ENCODE peak calls at places on chromosomes 5 and 9, in four cellular contexts. A is A549, D is ovary, P is K562. M is an unnamed sample.

GRCh38 chr9:137046094-137046787 is at the start of gene NPDC1:
- DNase-seq in A (peak; percentile 83), D (peak; percentile 82), P (peak; percentile 91), M (peak; percentile 87)

GRCh38 chr9:69171049-69171448 is 3.0 kb upstream of the TJP2 start:
- DNase-seq in A (no peak), D (no peak), P (peak; percentile 71), M (no peak)

GRCh38 chr5:1800470-1801060 is 642 bp upstream of the NDUFS6 start:
- DNase-seq in A (peak; percentile 36), D (peak; percentile 44), P (no peak), M (no peak)

GRCh38 chr9:37972346-37972745 is 68.4 kb upstream of the SLC25A51 start:
- DNase-seq in A (no peak), D (no peak), P (no peak), M (no peak)

GRCh38 chr9:89576404-89576824 is 28.4 kb upstream of the GADD45G start:
- DNase-seq in A (peak; percentile 38), D (no peak), P (peak; percentile 15), M (no peak)

GRCh38 chr5:88952344-88952743 is 69.4 kb upstream of the MEF2C start:
- DNase-seq in A (no peak), D (no peak), P (no peak), M (no peak)

GRCh38 chr5:82538339-82539034 is 260.3 kb upstream of the RPS23 start:
- DNase-seq in A (no peak), D (no peak), P (peak; percentile 31), M (no peak)

GRCh38 chr5:126233256-126233655 is 190.0 kb upstream of the GRAMD2B start:
- DNase-seq in A (no peak), D (no peak), P (no peak), M (no peak)

GRCh38 chr5:80406980-80407734 is 707 bp upstream of the ZFYVE16 start:
- DNase-seq in A (peak; percentile 6), D (peak; percentile 68), P (no peak), M (peak; percentile 75)

GRCh38 chr9:6525326-6526040 is 112.5 kb downstream of the UHRF2 start:
- DNase-seq in A (no peak), D (no peak), P (no peak), M (no peak)

GRCh38 chr9:75589497-75589896 is 301.0 kb upstream of the PCSK5 start:
- DNase-seq in A (no peak), D (no peak), P (no peak), M (no peak)

GRCh38 chr5:72608297-72608696 is 101.1 kb upstream of the ZNF366 start:
- DNase-seq in A (no peak), D (peak; percentile 21), P (no peak), M (no peak)

DNA sequence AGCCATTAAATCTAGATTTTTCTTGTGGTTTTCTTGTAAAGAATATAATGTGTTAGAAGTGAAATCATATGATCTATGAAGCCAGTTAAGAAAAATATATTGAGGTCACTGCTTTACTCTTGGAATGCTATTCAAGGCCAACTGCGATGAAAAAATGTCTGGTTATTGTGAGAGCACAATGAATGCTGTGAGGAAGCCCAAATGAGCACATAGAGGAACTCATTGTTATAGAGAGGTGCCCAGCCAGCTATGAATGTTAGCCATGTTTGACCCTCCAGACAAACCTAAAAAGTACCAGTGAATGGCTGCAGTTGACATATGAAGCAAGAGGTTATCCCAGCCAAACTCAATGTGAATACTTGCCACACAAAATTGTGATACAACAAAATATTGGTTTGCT is 359.8 kb upstream of the FAM174A start:
- DNase-seq in A (no peak), D (no peak), P (no peak), M (no peak)
- TF ChIP-seq EP300 in A (no peak), D (no peak), P (no peak), M (no peak)

GRCh38 chr5:155147222-155147621 is 133.7 kb downstream of the KIF4B start:
- DNase-seq in A (no peak), D (no peak), P (no peak), M (no peak)
- TF ChIP-seq CTCF in A (peak; percentile 44), D (peak; percentile 12), P (no peak), M (no peak)

DNA sequence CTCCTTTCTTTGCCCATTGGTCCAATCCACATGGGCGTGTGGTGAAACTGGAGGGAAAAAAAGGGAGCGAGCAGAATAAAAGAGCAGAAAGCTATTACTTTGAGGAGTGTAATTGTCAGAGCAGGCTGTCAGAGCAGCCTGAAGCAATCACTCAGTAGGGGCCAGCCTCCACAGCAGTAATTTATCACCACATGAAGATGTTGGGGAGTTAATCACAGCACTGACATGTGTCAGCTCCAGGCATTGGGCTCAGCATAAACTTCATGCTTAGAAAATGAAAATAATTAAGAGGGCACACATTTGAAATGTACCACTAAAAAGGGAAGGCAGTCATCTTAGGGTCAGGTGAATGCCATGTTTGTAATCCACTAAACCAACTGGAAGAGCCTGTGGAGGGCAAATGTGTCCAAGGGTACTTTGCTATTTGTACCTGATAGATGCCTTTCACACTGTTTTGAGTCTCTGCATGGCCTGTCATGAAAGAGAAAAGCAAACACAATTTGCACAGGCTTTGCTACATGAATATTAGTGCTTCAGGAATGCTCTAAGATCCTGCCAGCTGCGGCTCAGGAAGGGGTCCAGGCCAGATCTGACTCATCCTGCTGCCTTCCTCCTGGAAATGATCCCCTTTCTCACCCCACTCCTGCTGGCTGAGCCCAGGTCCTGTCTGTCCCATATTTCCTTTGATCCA is 2.9 kb upstream of the PTGER4 start:
- DNase-seq in A (no peak), D (no peak), P (no peak), M (peak; percentile 79)
- TF ChIP-seq EP300 in A (no peak), D (no peak), P (no peak), M (no peak)

GRCh38 chr5:36946101-36946500 is 69.5 kb downstream of the NIPBL start:
- DNase-seq in A (no peak), D (no peak), P (no peak), M (no peak)

GRCh38 chr5:36944024-36944423 is 67.5 kb downstream of the NIPBL start:
- DNase-seq in A (no peak), D (no peak), P (no peak), M (no peak)

GRCh38 chr5:36943584-36943983 is 67.0 kb downstream of the NIPBL start:
- DNase-seq in A (no peak), D (no peak), P (no peak), M (no peak)

GRCh38 chr5:36945687-36946086 is 69.1 kb downstream of the NIPBL start:
- DNase-seq in A (no peak), D (no peak), P (no peak), M (no peak)

GRCh38 chr5:36944607-36945225 is 68.1 kb downstream of the NIPBL start:
- DNase-seq in A (peak; percentile 74), D (no peak), P (peak; percentile 22), M (no peak)
- TF ChIP-seq CTCF in A (peak; percentile 66), D (no peak), P (peak; percentile 41), M (peak; percentile 47)

GRCh38 chr5:173763410-173763809 is 124.7 kb upstream of the CPEB4 start:
- DNase-seq in A (no peak), D (no peak), P (peak; percentile 35), M (no peak)

GRCh38 chr5:173765030-173765644 is 123.0 kb upstream of the CPEB4 start:
- DNase-seq in A (no peak), D (no peak), P (no peak), M (no peak)

GRCh38 chr5:173765661-173766060 is 122.5 kb upstream of the CPEB4 start:
- DNase-seq in A (no peak), D (no peak), P (no peak), M (no peak)

GRCh38 chr5:173762930-173763329 is 125.2 kb upstream of the CPEB4 start:
- DNase-seq in A (no peak), D (no peak), P (no peak), M (no peak)

DNA sequence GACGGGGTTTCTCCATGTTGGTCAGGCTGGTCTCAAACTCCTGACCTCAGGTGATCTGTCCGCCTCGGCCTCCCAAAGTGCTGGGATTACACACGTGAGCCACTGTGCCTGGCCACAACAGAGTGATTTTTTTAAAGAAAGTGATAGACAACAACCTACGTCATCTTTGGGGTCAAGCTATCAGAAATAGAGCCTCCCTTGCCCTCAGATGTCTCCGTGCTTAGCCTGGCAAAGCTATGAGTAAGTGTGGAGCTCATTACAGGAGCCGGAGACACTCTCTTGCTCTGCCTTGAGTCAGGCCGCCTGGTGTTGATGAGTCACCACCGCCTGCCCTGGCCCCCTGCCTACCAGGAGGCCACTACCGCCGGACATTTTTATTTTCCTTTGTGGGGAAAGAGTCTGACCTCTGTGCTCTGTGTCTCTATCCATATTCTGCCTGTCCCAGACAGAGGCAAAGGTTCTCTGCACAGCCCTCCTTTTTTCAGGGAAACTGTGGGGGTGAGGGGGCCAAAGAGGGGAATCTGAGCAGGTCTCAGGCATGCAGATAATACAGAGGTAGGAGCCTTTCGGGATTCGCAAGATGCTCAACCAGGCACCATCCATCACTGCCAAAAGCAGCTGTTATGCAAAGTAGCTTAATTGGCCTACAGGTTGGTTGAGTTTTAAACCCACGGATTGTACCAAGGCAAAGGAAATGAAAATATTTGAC is 123.7 kb upstream of the CPEB4 start:
- DNase-seq in A (peak; percentile 95), D (peak; percentile 86), P (peak; percentile 85), M (peak; percentile 91)
- TF ChIP-seq EP300 in A (peak; percentile 95), D (no peak), P (peak; percentile 80), M (no peak)

GRCh38 chr5:155772009-155772662 is 554.8 kb upstream of the SGCD start:
- DNase-seq in A (no peak), D (no peak), P (no peak), M (no peak)
- TF ChIP-seq CTCF in A (no peak), D (no peak), P (no peak), M (no peak)

GRCh38 chr9:34556951-34557350 is 32.6 kb downstream of the CNTFR start:
- DNase-seq in A (no peak), D (no peak), P (no peak), M (no peak)

GRCh38 chr9:34558911-34559615 is 30.5 kb downstream of the CNTFR start:
- DNase-seq in A (no peak), D (no peak), P (no peak), M (no peak)

GRCh38 chr9:34556231-34556525 is 33.3 kb downstream of the CNTFR start:
- DNase-seq in A (no peak), D (no peak), P (no peak), M (no peak)

GRCh38 chr9:34558341-34558740 is 31.2 kb downstream of the CNTFR start:
- DNase-seq in A (no peak), D (no peak), P (no peak), M (no peak)

DNA sequence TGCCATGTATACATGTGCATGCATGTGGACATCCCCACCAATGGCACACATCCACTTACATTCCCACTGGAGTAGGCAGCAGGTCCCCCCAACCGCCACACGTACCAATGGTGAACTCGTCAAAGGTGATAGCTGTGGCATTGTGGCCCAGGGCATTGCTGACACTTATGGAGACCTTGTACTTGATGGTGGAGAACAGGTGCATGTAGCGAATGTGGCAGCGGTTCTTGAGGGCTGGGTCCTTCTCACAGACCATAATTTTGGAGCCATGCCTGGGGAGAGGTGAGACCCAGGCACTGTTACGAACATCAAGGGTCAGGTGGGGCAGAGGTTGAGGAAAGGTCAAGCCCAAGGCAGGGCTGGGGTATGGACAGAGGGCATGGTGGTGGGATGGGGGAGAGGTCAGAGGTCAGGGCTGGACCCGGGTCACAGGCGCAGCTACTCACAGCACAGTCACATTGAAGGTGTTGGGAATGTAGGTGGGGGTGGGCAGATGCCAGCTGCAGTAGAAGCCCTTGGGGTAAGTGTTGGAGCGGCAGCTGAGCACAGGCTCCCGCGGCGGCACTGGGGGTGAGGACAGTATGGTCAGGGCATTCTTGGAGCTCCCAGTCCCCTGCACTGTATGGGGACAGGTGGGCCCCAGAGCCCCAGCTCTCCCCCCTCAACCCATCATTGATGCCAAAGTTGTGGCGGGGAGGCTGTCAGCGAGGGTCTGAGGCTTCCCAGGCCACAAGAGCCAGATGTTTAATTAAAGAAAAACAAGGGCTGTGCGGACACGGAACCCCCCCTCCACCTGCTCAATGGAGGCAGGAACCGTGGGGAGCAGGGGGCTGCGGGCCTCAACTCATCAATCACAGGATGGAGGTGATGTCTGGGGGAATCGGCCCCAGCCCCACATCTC is 31.9 kb downstream of the CNTFR start:
- DNase-seq in A (no peak), D (no peak), P (no peak), M (no peak)
- TF ChIP-seq EP300 in A (no peak), D (no peak), P (no peak), M (no peak)